ENCODE peak calls at places on chromosomes 2 and 18, in five cellular contexts. V is Peyer's patch; D is fibroblast of lung; Z is CD8-positive, alpha-beta memory T cell; T is GM23248. Y is an unnamed sample.
A peak's percentile ranks its signal among the peaks of the same experiment; 100 is the strongest.

GRCh38 chr18:77749189-77749588 is 499.5 kb downstream of the GALR1 start:
- DNase-seq in V (no peak), D (no peak), T (peak; percentile 12), Z (no peak), Y (peak; percentile 36)

GRCh38 chr18:24219561-24220317 is 80.9 kb downstream of the CABYR start:
- DNase-seq in T (no peak), V (no peak), Z (no peak), D (no peak), Y (no peak)

GRCh38 chr2:108270768-108271506 is 17.8 kb upstream of the SULT1C2 start:
- DNase-seq in Z (no peak), V (peak; percentile 84), T (no peak), D (no peak), Y (no peak)

GRCh38 chr2:9103663-9104277 is 100.3 kb upstream of the MBOAT2 start:
- DNase-seq in T (no peak), V (no peak), Z (no peak), D (no peak), Y (no peak)

GRCh38 chr2:72781500-72781899 is 44.3 kb downstream of the EXOC6B start:
- DNase-seq in Z (no peak), T (no peak), V (no peak), D (peak; percentile 8), Y (no peak)

GRCh38 chr18:5469340-5469739 is 74.5 kb downstream of the EPB41L3 start:
- DNase-seq in V (no peak), T (no peak), Z (no peak), D (no peak), Y (no peak)

GRCh38 chr2:16151281-16151570 is 210.9 kb downstream of the MYCN start:
- DNase-seq in D (no peak), V (no peak), Z (no peak), T (no peak), Y (no peak)

GRCh38 chr2:159904127-159904564 is 106.1 kb upstream of the CD302 start:
- DNase-seq in T (peak; percentile 35), Z (peak; percentile 88), V (peak; percentile 58), D (no peak), Y (peak; percentile 36)

GRCh38 chr2:42193722-42194187 is 24.6 kb downstream of the EML4 start:
- DNase-seq in D (no peak), T (no peak), V (no peak), Z (no peak), Y (no peak)

GRCh38 chr2:58601017-58601416 is 359.9 kb upstream of the FANCL start:
- DNase-seq in V (no peak), T (peak; percentile 63), D (peak; percentile 35), Z (no peak), Y (no peak)

GRCh38 chr18:63285332-63285731 is 34.2 kb downstream of the BCL2 start:
- DNase-seq in Z (no peak), T (no peak), V (peak; percentile 86), D (no peak), Y (no peak)

GRCh38 chr2:21004181-21004572 is 39.7 kb downstream of the APOB start:
- DNase-seq in D (no peak), T (no peak), Z (no peak), V (no peak), Y (no peak)

GRCh38 chr2:143371616-143372015 is 242.4 kb downstream of the ARHGAP15 start:
- DNase-seq in Z (no peak), D (peak; percentile 6), T (no peak), V (no peak), Y (no peak)

GRCh38 chr2:218878941-218879761 is 1.5 kb upstream of the WNT10A start:
- DNase-seq in Z (no peak), D (no peak), T (no peak), V (no peak), Y (no peak)

GRCh38 chr2:118123561-118124232 is 35.4 kb downstream of the INSIG2 start:
- DNase-seq in V (no peak), Z (no peak), T (peak; percentile 96), D (peak; percentile 90), Y (no peak)

GRCh38 chr2:134224005-134224404 is 29.9 kb upstream of the MGAT5 start:
- DNase-seq in V (no peak), Z (no peak), T (no peak), D (peak; percentile 71), Y (no peak)

GRCh38 chr2:72780483-72780882 is 45.4 kb downstream of the EXOC6B start:
- DNase-seq in Z (no peak), T (peak; percentile 33), V (no peak), D (peak; percentile 52), Y (no peak)

GRCh38 chr2:173079968-173080860 is 4.6 kb downstream of the MAP3K20 start:
- DNase-seq in T (peak; percentile 95), V (no peak), Z (no peak), D (peak; percentile 98), Y (no peak)

GRCh38 chr2:59892398-59892797 is 661.1 kb downstream of the BCL11A start:
- DNase-seq in T (no peak), Z (no peak), D (no peak), V (no peak), Y (no peak)

GRCh38 chr18:75207298-75208054 is 1.5 kb downstream of the PTGR3 start:
- DNase-seq in D (peak; percentile 65), T (peak; percentile 57), Z (no peak), V (peak; percentile 43), Y (no peak)

GRCh38 chr18:78774741-78775141 is 204.9 kb upstream of the SALL3 start:
- DNase-seq in T (no peak), Z (no peak), D (no peak), V (peak; percentile 30), Y (no peak)

GRCh38 chr18:9792565-9793226 is 84.6 kb downstream of the RAB31 start:
- DNase-seq in Z (no peak), V (no peak), D (no peak), T (no peak), Y (peak; percentile 46)

GRCh38 chr2:109525836-109526235 is 87.9 kb downstream of the SEPTIN10 start:
- DNase-seq in Z (no peak), T (no peak), D (no peak), V (peak; percentile 30), Y (no peak)

GRCh38 chr2:26742053-26742770 is 21.9 kb upstream of the SLC35F6 start:
- DNase-seq in D (no peak), Z (no peak), T (no peak), V (no peak), Y (no peak)

GRCh38 chr2:241724259-241724974 is 10.0 kb upstream of the D2HGDH start:
- DNase-seq in V (no peak), Z (peak; percentile 25), T (no peak), D (no peak), Y (peak; percentile 33)

GRCh38 chr18:23722646-23723045 is 33.4 kb downstream of the LAMA3 start:
- DNase-seq in V (no peak), T (no peak), D (no peak), Z (no peak), Y (no peak)

GRCh38 chr2:119389615-119390306 is 23.0 kb downstream of the DBI start:
- DNase-seq in T (peak; percentile 76), V (peak; percentile 58), D (peak; percentile 67), Z (no peak), Y (no peak)

GRCh38 chr2:85769236-85769986 is 15.6 kb downstream of the ATOH8 start:
- DNase-seq in D (no peak), Z (no peak), V (no peak), T (peak; percentile 54), Y (peak; percentile 26)

DNA sequence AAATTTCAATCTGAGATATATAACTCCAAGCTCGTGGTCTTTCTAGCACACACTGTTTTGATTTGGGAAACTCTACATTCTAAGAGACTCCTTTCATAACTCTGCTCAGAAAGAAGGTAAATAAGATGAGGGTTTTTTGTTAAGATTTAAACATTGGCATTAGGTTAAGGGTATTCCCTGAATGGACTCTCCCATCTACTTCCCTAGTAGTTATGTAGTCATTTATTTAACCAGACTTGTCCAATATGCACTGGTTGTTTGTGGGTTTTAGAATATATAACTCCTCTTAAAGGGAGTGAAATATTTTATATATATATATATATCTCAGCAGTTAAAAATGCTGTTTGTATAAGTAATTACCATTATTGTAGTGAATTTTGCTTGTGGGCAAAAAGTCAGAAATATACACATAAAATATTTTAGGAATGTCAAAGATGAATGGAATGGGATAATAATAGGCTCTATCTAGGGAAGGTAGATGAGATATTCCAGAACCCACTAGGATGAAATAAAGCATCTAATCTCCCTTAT is 61.5 kb upstream of the WDR75 start:
- DNase-seq in T (no peak), Z (no peak), D (peak; percentile 66), V (no peak), Y (no peak)
- H3K4me3 ChIP-seq in T (peak overlapping the region; percentile 58), Z (no peak overlapping the region), D (no peak overlapping the region), V (no peak overlapping the region), Y (no peak overlapping the region)

DNA sequence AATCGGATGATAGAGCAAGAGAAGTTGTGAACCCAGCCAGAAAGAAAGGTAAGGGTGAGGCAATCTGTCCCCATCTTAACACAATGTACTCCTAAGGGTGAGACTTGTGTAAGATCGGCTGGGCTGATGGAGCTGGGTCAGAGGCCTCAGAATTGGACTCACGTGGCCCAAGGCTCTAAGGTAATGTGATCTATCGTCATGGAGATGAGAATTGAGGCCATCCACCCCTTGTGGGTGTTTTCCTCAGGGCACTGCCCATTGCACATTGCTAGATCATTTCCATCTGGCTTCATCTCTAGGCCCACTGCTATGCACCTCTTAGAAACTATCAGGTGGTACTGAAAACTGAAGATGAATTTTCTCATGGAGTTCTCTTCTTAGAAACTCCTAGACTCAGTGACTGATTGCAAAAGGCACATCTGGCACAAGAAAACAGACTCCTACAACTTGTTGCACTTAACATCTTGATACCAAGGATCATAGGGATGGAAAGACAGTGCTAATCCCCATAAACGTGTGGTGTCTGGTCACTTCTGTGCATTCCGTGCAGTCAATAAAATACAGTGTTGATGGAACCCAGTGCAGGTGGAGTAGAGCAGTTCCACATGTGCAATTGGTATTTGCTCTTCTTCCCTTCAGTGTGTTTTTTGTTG is 228.9 kb upstream of the FOSL2 start:
- DNase-seq in T (no peak), D (no peak), Z (no peak), V (no peak), Y (no peak)
- H3K27ac ChIP-seq in T (no peak overlapping the region), D (no peak overlapping the region), Z (no peak overlapping the region), V (peak overlapping the region; percentile 53), Y (no peak overlapping the region)

DNA sequence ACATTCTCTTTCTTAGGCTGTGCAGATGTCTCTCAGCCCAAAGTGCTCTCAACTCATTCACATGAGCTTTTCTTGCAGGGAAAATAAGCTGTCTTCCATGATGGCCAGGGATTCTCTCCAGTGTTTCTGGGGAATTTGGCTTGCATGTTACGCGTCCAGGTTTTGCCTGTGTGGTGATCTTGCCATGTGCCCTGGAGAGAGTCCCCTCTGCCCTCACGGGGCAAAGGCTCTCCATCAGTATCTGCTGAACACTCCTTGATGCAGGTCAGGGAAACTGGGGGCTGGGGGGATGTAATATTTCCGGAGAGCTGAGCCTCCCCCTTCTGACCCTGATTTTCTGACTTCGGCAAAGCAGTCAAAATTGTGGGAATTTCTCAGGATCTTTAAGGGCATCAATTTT is 87.6 kb downstream of the ACKR3 start:
- DNase-seq in Z (no peak), D (no peak), V (peak; percentile 37), T (no peak), Y (no peak)
- H3K4me3 ChIP-seq in Z (no peak overlapping the region), D (no peak overlapping the region), V (no peak overlapping the region), T (no peak overlapping the region), Y (no peak overlapping the region)

DNA sequence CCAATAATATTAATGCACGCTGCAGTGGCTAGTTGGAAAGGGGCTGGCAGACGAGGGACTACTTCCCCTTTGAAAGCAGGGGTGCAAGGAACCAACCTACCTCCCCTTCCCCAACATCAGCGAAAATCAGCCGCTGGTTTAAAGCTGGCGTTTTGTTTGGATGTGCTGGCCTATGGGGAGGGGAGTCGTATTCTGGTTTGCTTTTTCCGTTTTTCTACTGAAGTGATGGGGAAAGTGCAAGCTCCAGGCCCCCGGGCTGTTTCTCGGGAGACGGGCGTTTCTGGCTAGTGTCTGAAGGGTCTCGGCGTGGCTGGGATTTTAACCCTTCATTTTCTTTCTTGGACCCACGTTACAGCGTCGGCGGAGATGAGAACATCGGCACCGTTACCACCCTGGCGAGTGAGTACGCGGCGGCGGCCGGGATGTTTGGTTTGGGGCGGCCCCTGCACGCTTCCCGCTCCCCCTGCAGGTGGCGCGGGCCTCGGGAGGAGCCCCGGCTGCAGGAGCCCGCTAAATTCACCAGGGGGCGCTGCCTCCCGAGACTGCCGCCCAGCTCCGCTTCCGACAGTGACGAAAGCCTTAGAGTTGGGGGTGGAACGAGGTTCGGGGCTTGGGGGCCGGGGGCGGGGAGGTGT is 70.7 kb downstream of the PLB1 start:
- DNase-seq in Z (peak; percentile 89), D (peak; percentile 69), V (peak; percentile 93), T (peak; percentile 92), Y (peak; percentile 91)
- H3K27ac ChIP-seq in Z (no peak overlapping the region), D (peak overlapping the region; percentile 72), V (peak overlapping the region; percentile 44), T (peak overlapping the region; percentile 35), Y (peak overlapping the region; percentile 67)

Y was measured in DND-41.